ENCODE peak calls at places on chromosomes 5 and 9, in four cellular contexts. I is adipocyte; H is effector memory CD4-positive, alpha-beta T cell; N is HCT116. Y is an unnamed sample. For H3K4me1 and H3K9me3, the result is how much of the 10 kb centered on the place peaks cover.

GRCh38 chr9:89507626-89508025 is 9.7 kb upstream of the SEMA4D start:
- DNase-seq in N (no peak), I (no peak), H (no peak), Y (no peak)

GRCh38 chr5:145852990-145853389 is 17.8 kb upstream of the PRELID2 start:
- DNase-seq in N (no peak), H (no peak), I (no peak), Y (no peak)

GRCh38 chr5:128163991-128164390 is 80.4 kb downstream of the SLC12A2 start:
- DNase-seq in I (peak), H (no peak), N (no peak), Y (no peak)

GRCh38 chr5:125059255-125060050 is 313.0 kb upstream of the ZNF608 start:
- DNase-seq in I (no peak), N (peak), H (no peak), Y (no peak)

GRCh38 chr5:123094919-123095693 is 6.1 kb downstream of the PRDM6 start:
- DNase-seq in I (no peak), N (no peak), H (no peak), Y (no peak)

GRCh38 chr5:65951330-65951729 is 25.0 kb downstream of the ERBIN start:
- DNase-seq in N (no peak), I (no peak), H (no peak), Y (no peak)

GRCh38 chr5:55904152-55904551 is 53.0 kb downstream of the IL31RA start:
- DNase-seq in H (no peak), N (no peak), I (peak), Y (no peak)

GRCh38 chr9:26975728-26976707 is 19.8 kb downstream of the IFT74 start:
- DNase-seq in N (peak), I (peak), H (no peak), Y (no peak)

GRCh38 chr5:32405502-32405901 is 39.0 kb downstream of the ZFR start:
- DNase-seq in H (no peak), I (no peak), N (no peak), Y (no peak)

GRCh38 chr5:124719346-124719967 is 27.0 kb downstream of the ZNF608 start:
- DNase-seq in I (no peak), N (no peak), H (no peak), Y (no peak)

GRCh38 chr5:139132515-139132914 is 65.7 kb downstream of the SIL1 start:
- DNase-seq in H (no peak), N (no peak), I (no peak), Y (no peak)

GRCh38 chr9:95460627-95461164 is 56.1 kb downstream of the PTCH1 start:
- DNase-seq in N (no peak), I (no peak), H (no peak), Y (no peak)

GRCh38 chr9:83920469-83920941 is 727 bp downstream of the KIF27 start:
- DNase-seq in H (no peak), N (no peak), I (peak), Y (peak)

GRCh38 chr5:65268520-65268919 is 213.2 kb downstream of the ADAMTS6 start:
- DNase-seq in H (no peak), N (no peak), I (no peak), Y (no peak)

GRCh38 chr5:58133631-58134296 is 326.1 kb downstream of the PLK2 start:
- DNase-seq in I (peak), N (no peak), H (no peak), Y (no peak)

GRCh38 chr5:38718874-38719391 is 126.9 kb upstream of the OSMR start:
- DNase-seq in I (no peak), N (no peak), H (no peak), Y (no peak)

GRCh38 chr9:105138306-105138801 is 106.1 kb upstream of the SLC44A1 start:
- DNase-seq in H (no peak), N (no peak), I (peak), Y (no peak)

GRCh38 chr9:450057-450456 is 235.4 kb downstream of the DOCK8 start:
- DNase-seq in I (no peak), N (no peak), H (no peak), Y (no peak)

GRCh38 chr5:67182406-67182805 is 14.2 kb downstream of the CD180 start:
- DNase-seq in I (peak), H (no peak), N (no peak), Y (no peak)

GRCh38 chr5:72465601-72466563 is 41.3 kb downstream of the ZNF366 start:
- DNase-seq in I (peak), H (no peak), N (no peak), Y (no peak)

GRCh38 chr5:72436796-72437471 is 70.3 kb downstream of the ZNF366 start:
- DNase-seq in H (no peak), I (peak), N (no peak), Y (no peak)

GRCh38 chr5:33032161-33033085 is 321.3 kb downstream of the NPR3 start:
- DNase-seq in N (no peak), H (no peak), I (peak), Y (no peak)

GRCh38 chr5:92548351-92548750 is 1032.7 kb downstream of the NR2F1-AS1 start:
- DNase-seq in N (no peak), I (no peak), H (no peak), Y (no peak)

DNA sequence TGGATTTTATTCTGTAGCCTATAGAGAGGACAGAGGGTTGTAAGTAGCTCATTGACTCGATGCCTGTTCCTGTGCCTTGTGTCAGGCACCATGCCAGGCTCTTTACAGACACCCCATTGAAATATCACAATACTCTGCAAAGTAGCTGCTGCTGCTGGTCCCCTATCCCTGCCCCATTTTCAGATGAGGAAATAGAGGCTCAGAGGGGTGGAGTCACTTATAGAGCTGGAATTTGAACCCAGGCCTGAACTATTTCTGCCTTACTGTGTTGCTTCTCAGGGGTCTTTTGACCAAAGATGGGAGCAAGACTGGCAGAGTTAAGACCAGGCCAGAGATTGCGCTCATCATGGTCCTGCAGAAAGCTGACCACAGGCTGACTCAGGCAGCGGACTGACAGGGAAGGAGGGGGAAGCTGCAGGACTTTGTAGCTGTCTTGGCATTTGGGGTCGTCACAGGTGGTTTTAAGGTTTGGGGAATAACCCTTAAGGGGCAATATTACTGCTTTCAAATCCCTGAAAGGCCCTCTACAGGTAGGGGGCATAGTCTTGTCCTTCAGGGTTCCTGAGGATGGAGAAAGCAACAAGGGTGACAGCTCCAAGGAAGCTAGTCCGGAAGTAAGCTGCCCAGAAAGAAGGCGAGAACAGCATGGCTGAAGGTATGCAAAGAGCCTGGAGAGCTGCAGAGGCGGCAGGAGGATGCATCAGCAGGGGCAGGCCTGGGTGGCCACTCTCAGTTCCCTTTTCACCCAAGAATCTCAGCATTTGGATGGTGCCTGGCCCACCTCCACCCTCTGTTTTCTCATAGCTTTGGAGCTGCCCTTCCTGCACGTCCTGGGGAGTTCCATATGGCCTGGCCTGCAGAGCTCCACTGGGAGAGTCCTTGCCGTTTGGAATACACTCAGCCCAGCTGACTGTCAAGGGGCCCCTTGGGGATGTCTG is 18.3 kb upstream of the NDST1 start:
- DNase-seq in I (peak), N (no peak), H (no peak), Y (no peak)
- H3K4me1 ChIP-seq in I (half or more), N (half or more), H (under half), Y (under half)

GRCh38 chr9:34380034-34380510 is 3.4 kb upstream of the MYORG start:
- DNase-seq in N (no peak), H (no peak), I (no peak), Y (peak)

GRCh38 chr9:34380511-34381315 is 4.0 kb upstream of the MYORG start:
- DNase-seq in H (peak), I (peak), N (no peak), Y (peak)

GRCh38 chr9:34382879-34383278 is 6.2 kb upstream of the MYORG start:
- DNase-seq in H (no peak), I (no peak), N (no peak), Y (no peak)

GRCh38 chr9:34382054-34382453 is 5.4 kb upstream of the MYORG start:
- DNase-seq in H (no peak), N (no peak), I (no peak), Y (no peak)

DNA sequence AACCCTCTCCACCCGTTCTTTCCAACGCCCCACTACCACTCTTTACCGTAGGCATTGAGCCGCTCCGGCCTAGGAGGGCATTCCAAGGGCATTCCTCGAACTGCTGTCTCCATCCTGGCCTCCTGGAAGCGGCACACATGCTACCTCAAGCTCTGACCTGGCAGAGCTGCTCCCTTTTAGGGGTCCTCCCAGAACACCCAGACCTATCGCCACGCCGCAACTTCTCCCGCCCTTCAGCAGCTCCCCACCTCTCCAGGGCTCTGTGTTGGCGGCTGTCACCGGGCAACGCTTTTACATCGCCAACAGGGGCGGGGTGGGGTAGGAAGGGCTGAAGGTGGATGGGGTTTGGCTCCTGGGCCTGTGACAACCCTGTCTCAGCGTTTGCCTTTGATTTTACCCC is 4.6 kb upstream of the MYORG start:
- DNase-seq in H (no peak), N (no peak), I (no peak), Y (peak)
- H3K4me3 ChIP-seq in H (no peak), N (peak), I (peak), Y (peak)

DNA sequence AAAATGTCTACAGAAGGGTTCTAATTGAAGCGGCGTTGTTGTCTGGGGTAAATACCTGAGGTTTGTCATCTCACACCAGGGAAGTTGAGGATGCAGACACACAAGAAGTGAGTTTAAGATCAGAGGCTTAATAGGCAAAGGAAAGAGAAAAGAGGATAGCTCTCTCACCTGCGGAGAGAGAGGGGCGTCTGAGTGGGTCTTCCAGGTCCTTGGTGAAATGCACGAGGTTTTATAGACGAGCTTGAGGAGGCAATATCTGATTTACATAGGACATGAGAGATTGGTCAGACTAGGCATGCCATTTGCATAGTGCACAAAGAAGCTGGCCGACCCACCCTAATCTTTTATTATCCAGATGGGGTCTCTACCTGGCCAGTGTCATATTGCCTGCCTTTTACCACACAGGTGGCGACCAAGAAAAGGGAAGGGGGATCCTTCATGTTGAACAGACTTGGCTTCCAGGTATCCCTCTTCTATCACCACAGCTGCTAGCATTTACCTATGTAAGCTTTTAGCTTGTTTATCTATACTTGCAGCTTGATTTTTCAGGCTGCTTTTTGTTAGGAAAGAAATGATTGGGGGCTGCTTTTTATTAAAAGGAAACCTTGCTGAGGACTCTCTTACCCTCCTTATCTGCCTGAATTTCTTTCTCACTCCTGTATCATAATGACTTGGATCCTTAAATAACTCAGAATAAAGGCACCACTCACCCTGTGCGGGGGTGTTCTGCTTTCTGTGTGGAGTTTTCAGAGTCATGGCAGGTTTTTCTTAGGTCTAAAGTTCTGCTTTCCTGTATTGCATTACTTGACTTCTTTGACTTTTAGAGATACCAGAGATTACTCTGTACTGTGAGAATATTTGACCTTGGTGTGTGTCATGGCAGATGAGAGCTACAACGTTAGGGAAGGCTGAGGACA is 9.4 kb upstream of the GLT6D1 start:
- DNase-seq in H (no peak), N (no peak), I (no peak), Y (no peak)
- H3K9me3 ChIP-seq in H (under half), N (under half), I (half or more), Y (under half)

DNA sequence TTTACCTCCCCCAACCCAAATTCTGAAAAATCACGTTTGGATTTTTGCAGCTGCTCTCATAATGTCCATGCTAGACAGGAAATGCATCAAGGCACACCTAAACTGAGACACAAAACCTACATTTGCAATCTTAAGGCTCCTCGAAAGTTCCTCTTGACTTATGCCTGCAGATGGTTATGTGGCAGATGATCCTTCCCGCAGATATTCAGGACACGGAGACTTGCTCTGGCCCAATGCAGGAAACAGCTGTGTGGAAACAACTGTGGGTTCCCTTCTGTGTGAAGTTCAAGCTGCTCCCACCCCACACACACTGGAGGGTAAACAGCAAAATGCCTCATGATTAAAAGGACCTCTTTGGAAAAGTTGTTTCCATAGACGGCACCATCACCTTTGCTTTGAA is 253.8 kb downstream of the EBF1 start:
- DNase-seq in I (no peak), H (no peak), N (no peak), Y (no peak)
- H3K4me1 ChIP-seq in I (under half), H (under half), N (under half), Y (under half)

GRCh38 chr9:35619800-35620158 is 1.6 kb upstream of the CD72 start:
- DNase-seq in N (no peak), H (no peak), I (no peak), Y (no peak)

GRCh38 chr9:35617548-35617947 is 665 bp downstream of the CD72 start:
- DNase-seq in H (no peak), N (no peak), I (no peak), Y (no peak)

GRCh38 chr9:35618325-35618727 is at the start of gene CD72:
- DNase-seq in I (no peak), N (no peak), H (no peak), Y (no peak)

GRCh38 chr9:35616681-35617459 is 1.3 kb downstream of the CD72 start:
- DNase-seq in H (peak), I (peak), N (no peak), Y (peak)

GRCh38 chr9:35618854-35619799 is 914 bp upstream of the CD72 start:
- DNase-seq in H (peak), N (no peak), I (no peak), Y (no peak)
- H3K4me3 ChIP-seq in H (no peak), N (no peak), I (no peak), Y (peak)

DNA sequence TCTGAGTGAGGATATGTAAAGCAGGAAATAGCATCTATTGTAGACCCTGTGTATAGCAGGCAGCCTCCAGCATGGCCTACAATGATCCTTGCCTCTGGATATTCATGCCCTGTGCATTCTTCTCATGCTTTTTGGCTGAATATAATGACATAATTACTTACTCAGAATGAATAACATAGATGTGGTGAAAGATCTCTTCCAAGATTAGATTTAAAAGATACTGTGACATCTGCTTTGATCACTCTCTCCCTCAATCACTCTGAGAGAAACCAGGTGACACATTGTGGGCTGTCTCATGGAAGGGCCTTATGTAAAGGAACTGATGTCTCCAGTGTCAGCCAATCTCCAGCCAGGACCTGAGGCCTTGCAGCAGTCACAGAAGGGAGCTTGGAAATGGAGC is 376.7 kb downstream of the DNAH5 start:
- DNase-seq in I (peak), H (no peak), N (no peak), Y (no peak)
- H3K9me3 ChIP-seq in I (under half), H (under half), N (under half), Y (under half)

DNA sequence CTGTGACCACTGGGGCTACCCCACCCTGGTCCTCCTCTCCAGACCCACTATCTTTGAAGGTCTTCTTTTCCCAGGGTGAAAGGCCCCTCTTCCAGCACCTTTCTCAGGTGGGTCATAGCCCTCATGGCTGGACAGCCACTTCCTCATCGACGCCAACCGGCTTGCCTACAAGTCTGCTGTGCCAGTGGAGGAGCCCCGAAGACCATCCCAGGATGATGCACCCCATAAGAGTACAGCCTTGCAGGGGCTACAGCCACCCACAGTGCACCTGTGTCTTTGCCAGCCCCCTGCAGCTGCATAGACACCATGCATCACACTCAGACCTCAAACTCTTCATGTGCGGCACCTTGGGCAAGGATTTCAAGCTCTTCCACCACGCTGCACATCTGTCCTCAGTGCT is 173.3 kb downstream of the SLF1 start:
- DNase-seq in H (no peak), N (no peak), I (no peak), Y (no peak)
- H3K4me1 ChIP-seq in H (under half), N (under half), I (under half), Y (under half)

GRCh38 chr5:17359451-17359965 is 138.5 kb upstream of the TAF11L2 start:
- DNase-seq in H (no peak), N (no peak), I (peak), Y (no peak)
- H3K4me3 ChIP-seq in H (no peak), N (no peak), I (peak), Y (no peak)

GRCh38 chr9:32723801-32724200 is 59.5 kb upstream of the TMEM215 start:
- DNase-seq in I (no peak), N (no peak), H (no peak), Y (no peak)

GRCh38 chr9:32728181-32728580 is 55.2 kb upstream of the TMEM215 start:
- DNase-seq in I (no peak), N (no peak), H (no peak), Y (no peak)

GRCh38 chr9:32722704-32723103 is 60.6 kb upstream of the TMEM215 start:
- DNase-seq in I (no peak), H (no peak), N (no peak), Y (no peak)

DNA sequence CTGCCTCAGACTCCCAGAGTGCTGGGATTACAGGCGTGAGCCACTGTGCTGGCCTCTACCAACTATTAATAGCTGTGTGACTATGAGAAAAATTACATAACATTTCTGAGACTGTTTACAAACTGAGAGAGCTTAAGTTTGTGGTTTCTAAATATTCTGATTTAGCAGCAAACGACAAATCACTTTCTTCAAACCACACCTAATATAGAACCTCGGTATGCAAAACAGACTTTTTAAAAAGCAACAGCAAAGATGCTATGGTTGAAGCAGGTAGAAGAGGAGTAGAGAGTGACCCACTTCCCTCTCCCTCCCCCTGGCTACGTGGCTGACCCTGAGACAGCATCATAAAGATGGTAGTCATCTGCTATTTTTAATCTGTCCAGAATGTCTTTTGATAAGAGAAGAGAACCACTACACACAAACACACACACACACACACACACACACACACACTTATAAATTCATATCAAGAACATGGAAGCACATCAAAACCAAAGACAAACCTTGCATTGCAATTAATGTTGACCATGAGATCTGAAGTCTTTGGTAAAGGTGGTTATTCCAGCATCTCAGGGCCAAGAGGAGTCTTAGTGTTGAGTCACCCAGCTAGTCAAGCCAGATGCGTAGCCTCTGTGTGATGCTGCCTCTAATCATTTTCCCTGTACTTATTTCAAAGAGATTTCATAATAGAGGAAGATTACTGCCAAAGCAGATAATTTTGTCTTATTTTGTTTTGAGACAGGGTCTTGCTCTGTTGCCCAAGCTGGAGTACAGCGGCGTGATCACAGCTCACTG is 58.1 kb upstream of the TMEM215 start:
- DNase-seq in H (no peak), N (no peak), I (no peak), Y (no peak)
- H3K9me3 ChIP-seq in H (under half), N (under half), I (under half), Y (under half)